ENCODE peak calls at places on chromosomes 16 and 17, in five cellular contexts. D is retinal pigment epithelial cell, V is PC-3, W is AG09309, X is glutamatergic neuron. U is an unnamed sample.
A peak's percentile ranks its signal among the peaks of the same experiment; 100 is the strongest.

GRCh38 chr17:6995500-6996255 is at the start of gene ALOX12:
- DNase-seq in D (no peak), V (no peak), X (peak; percentile 58), W (no peak), U (no peak)

GRCh38 chr16:66592241-66592640 is 12.3 kb upstream of the CMTM3 start:
- DNase-seq in W (no peak), V (no peak), X (no peak), D (no peak), U (no peak)

GRCh38 chr17:7296189-7296861 is 1.9 kb upstream of the YBX2 start:
- DNase-seq in X (peak; percentile 93), W (no peak), V (peak; percentile 83), D (no peak), U (peak; percentile 85)

GRCh38 chr17:34341916-34342315 is 14.4 kb upstream of the CCL13 start:
- DNase-seq in X (no peak), V (no peak), D (no peak), W (no peak), U (no peak)

GRCh38 chr17:44522883-44523671 is 19.9 kb upstream of the GPATCH8 start:
- DNase-seq in W (no peak), V (peak; percentile 83), D (no peak), X (peak; percentile 56), U (peak; percentile 74)

GRCh38 chr17:77496831-77497577 is 356.2 kb downstream of the SEC14L1 start:
- DNase-seq in D (no peak), X (no peak), V (no peak), W (no peak), U (no peak)

GRCh38 chr16:29891525-29892457 is 7.6 kb downstream of the SEZ6L2 start:
- DNase-seq in D (no peak), V (no peak), X (no peak), W (no peak), U (peak; percentile 69)

GRCh38 chr17:19629449-19629848 is 19.1 kb upstream of the ALDH3A2 start:
- DNase-seq in X (no peak), D (no peak), W (no peak), V (peak; percentile 25), U (no peak)

GRCh38 chr17:77242118-77242800 is 101.5 kb downstream of the SEC14L1 start:
- DNase-seq in V (no peak), X (no peak), W (no peak), D (no peak), U (no peak)

GRCh38 chr17:1108810-1109605 is 70.8 kb downstream of the ABR start:
- DNase-seq in V (peak; percentile 38), W (no peak), D (no peak), X (no peak), U (peak; percentile 62)

GRCh38 chr17:36070427-36070826 is 6.4 kb downstream of the CCL18 start:
- DNase-seq in D (no peak), X (no peak), V (no peak), W (no peak), U (no peak)

GRCh38 chr17:44552361-44552760 is 4.9 kb upstream of the FZD2 start:
- DNase-seq in V (no peak), W (no peak), D (no peak), X (no peak), U (no peak)

GRCh38 chr16:69509125-69509524 is 56.6 kb upstream of the NFAT5 start:
- DNase-seq in X (no peak), V (no peak), W (no peak), D (no peak), U (no peak)

GRCh38 chr17:36500745-36501225 is 14.3 kb downstream of the ZNHIT3 start:
- DNase-seq in W (no peak), X (no peak), V (no peak), D (no peak), U (no peak)

GRCh38 chr17:51118330-51119195 is 2.1 kb downstream of the SPAG9 start:
- DNase-seq in W (no peak), V (peak; percentile 37), D (no peak), X (no peak), U (no peak)

GRCh38 chr16:69100046-69100765 is 5.2 kb upstream of the HAS3 start:
- DNase-seq in D (no peak), V (no peak), W (no peak), X (no peak), U (no peak)

GRCh38 chr17:80782536-80783427 is 208.9 kb upstream of the CHMP6 start:
- DNase-seq in W (no peak), V (no peak), D (no peak), X (no peak), U (peak; percentile 25)

GRCh38 chr17:38706625-38707298 is 1.7 kb downstream of the MLLT6 start:
- DNase-seq in W (no peak), V (no peak), D (no peak), X (no peak), U (peak; percentile 44)

GRCh38 chr17:63460018-63460417 is 13.9 kb upstream of the CYB561 start:
- DNase-seq in V (no peak), X (no peak), W (no peak), D (no peak), U (no peak)

GRCh38 chr16:49698931-49699715 is 156.8 kb downstream of the ZNF423 start:
- DNase-seq in V (no peak), X (peak; percentile 83), W (no peak), D (no peak), U (no peak)

GRCh38 chr17:78252701-78253635 is 21.5 kb downstream of the TMEM235 start:
- DNase-seq in W (no peak), X (no peak), V (no peak), D (no peak), U (no peak)

GRCh38 chr17:41785876-41786226 is 660 bp downstream of the JUP start:
- DNase-seq in X (peak; percentile 40), D (no peak), V (peak; percentile 77), W (no peak), U (peak; percentile 83)

GRCh38 chr16:50251375-50252081 is 14.8 kb upstream of the ADCY7 start:
- DNase-seq in D (no peak), W (peak; percentile 92), X (no peak), V (peak; percentile 77), U (peak; percentile 61)

DNA sequence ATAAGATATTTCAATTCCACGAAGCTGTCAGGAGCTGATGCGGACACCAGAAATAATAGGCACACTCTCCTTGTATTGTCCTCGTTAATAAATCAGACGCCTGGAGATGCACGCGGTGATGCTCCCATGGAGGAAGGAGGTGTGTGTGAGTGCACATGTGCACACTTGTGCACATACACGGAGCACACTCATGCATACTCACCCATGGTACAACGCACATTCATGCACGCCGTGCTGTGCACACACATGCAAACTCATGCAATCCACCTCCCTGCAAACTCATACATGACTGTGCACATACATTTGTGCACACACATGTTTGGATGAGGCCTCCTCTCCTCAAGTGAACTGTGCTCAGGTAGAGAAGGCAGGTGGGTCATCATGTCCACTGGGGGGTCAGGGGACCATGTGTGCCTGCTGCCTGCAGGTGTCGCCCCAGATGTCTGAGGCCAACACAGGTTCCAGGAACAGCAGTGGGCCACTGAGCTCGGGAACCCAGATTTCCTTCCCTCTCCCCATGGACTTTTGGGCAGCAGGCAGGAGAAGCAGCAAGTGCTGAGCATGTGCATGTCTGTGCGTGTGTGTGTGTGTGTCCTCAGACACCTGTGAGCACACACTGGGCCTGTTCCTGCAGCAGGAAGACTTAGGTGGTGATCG is 165.3 kb downstream of the SDK2 start:
- DNase-seq in D (no peak), X (no peak), W (no peak), V (peak; percentile 9), U (no peak)
- TF ChIP-seq CTCF in D (peak; percentile 9), X (no peak), W (no peak), V (peak; percentile 56), U (no peak)

GRCh38 chr17:48998557-48999440 is 1.6 kb downstream of the IGF2BP1 start:
- DNase-seq in V (no peak), D (no peak), W (no peak), X (no peak), U (peak; percentile 86)
- TF ChIP-seq CTCF in V (no peak), D (peak; percentile 12), W (no peak), X (no peak), U (peak; percentile 17)

GRCh38 chr17:58593121-58593520 is 78.7 kb upstream of the MTMR4 start:
- DNase-seq in X (no peak), D (no peak), V (no peak), W (no peak), U (no peak)

GRCh38 chr17:58595194-58595792 is 80.9 kb upstream of the MTMR4 start:
- DNase-seq in X (no peak), D (no peak), V (no peak), W (no peak), U (peak; percentile 25)

GRCh38 chr17:58590377-58590776 is 75.9 kb upstream of the MTMR4 start:
- DNase-seq in W (no peak), D (no peak), V (no peak), X (no peak), U (no peak)

GRCh38 chr17:58587713-58588117 is 73.3 kb upstream of the MTMR4 start:
- DNase-seq in D (no peak), X (peak; percentile 70), W (no peak), V (peak; percentile 84), U (peak; percentile 59)

DNA sequence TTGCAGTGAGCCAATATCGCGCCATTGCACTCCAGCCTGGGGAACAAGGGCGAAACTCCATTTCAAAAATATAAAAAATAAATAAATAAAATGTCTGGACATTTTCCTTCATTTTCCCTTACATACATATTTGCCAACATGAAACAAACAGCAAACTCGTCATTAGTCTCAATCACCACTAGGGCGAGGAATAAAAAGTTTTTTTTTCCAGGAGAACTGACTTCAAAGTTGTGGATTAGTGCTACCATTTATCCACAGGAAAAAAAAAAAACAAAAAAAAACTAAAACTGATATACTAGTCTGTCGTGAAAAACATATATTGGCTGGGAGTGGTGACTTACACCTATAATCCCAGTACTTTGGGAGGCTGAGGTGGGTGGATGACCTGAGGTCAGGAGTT is 77.0 kb upstream of the MTMR4 start:
- DNase-seq in W (no peak), X (no peak), D (no peak), V (peak; percentile 29), U (no peak)
- TF ChIP-seq CTCF in W (no peak), X (peak; percentile 56), D (peak; percentile 29), V (peak; percentile 43), U (no peak)

GRCh38 chr17:75009139-75009724 is 3.2 kb upstream of the MRPL58 start:
- DNase-seq in W (no peak), X (no peak), V (peak; percentile 46), D (no peak), U (no peak)

GRCh38 chr17:75013077-75013391 is 564 bp downstream of the MRPL58 start:
- DNase-seq in X (no peak), D (no peak), W (no peak), V (no peak), U (no peak)

GRCh38 chr17:75010683-75011406 is 1.6 kb upstream of the MRPL58 start:
- DNase-seq in V (peak; percentile 65), D (peak; percentile 86), X (peak; percentile 71), W (no peak), U (no peak)

GRCh38 chr17:75011788-75012319 is 616 bp upstream of the MRPL58 start:
- DNase-seq in V (peak; percentile 51), W (no peak), X (peak; percentile 56), D (no peak), U (no peak)

DNA sequence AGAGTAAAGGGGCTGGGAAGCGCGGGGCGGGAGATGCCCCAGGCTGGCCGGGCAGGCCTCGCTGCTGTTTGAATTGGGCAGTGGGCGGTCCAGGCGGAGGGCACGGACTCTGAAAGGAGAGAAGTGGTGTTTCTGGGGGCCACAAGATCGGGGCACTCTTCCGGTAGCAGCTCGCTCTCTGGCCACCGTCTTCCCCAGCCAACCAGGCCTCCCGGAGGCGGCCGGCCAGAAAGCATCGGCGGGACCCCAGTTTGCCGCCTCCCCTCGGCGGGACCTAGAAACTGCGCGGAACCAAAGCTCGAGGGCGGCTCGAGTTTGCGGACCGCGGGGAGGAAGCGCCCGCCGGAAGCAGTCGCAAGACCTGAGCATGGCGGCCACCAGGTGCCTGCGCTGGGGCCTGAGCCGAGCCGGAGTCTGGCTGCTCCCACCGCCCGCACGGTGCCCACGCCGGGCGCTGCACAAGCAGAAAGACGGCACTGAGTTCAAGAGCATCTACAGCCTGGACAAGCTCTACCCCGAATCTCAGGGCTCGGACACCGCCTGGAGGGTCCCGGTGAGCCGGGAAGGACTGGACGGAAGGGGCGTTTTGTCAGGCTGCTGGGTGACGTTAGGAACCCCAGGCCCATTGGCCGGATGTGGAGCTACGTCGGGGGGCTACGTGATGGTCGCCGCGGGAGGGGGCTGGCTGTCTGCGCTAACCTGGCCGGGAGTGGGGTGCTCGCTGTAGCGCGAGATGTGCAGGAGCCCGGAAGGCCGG is at the start of gene MRPL58:
- DNase-seq in D (no peak), X (peak; percentile 92), W (no peak), V (peak; percentile 91), U (peak; percentile 94)
- TF ChIP-seq CTCF in D (peak; percentile 57), X (peak; percentile 74), W (peak; percentile 64), V (peak; percentile 38), U (peak; percentile 37)

U was measured in NB4.